ENCODE peak calls at places on chromosome 2, in seven cellular contexts. G is hepatocyte; S is coronary artery; B is brain microvascular endothelial cell; T is heart right ventricle; K is HL-60; U is CD8-positive, alpha-beta T cell. C is an unnamed sample.

GRCh38 chr2:68225119-68225632 is 27.2 kb downstream of the PPP3R1 start:
- DNase-seq in G (peak; percentile 48), S (no peak), B (peak; percentile 16), T (no peak), K (no peak), U (no peak), C (no peak)

GRCh38 chr2:88116669-88117432 is 11.0 kb downstream of the FABP1 start:
- DNase-seq in G (no peak), S (no peak), B (no peak), T (no peak), K (no peak), U (no peak), C (no peak)

GRCh38 chr2:180017764-180018163 is 10.7 kb upstream of the CWC22 start:
- DNase-seq in G (no peak), S (no peak), B (peak; percentile 52), T (peak; percentile 25), K (no peak), U (no peak), C (peak; percentile 65)

GRCh38 chr2:138997346-138997745 is 217.2 kb upstream of the NXPH2 start:
- DNase-seq in G (no peak), S (no peak), B (no peak), T (no peak), K (no peak), U (no peak), C (no peak)

GRCh38 chr2:1591978-1592907 is 152.1 kb downstream of the PXDN start:
- DNase-seq in G (peak; percentile 77), S (peak; percentile 91), B (peak; percentile 88), T (peak; percentile 76), K (no peak), U (no peak), C (peak; percentile 62)

GRCh38 chr2:85718006-85718391 is 23.8 kb downstream of the GNLY start:
- DNase-seq in G (no peak), S (peak; percentile 61), B (no peak), T (no peak), K (no peak), U (no peak), C (no peak)

GRCh38 chr2:36963106-36963505 is 3.2 kb downstream of the STRN start:
- DNase-seq in G (peak; percentile 26), S (no peak), B (no peak), T (no peak), K (no peak), U (no peak), C (no peak)

GRCh38 chr2:120740765-120741513 is 5.3 kb downstream of the GLI2 start:
- DNase-seq in G (peak; percentile 46), S (peak; percentile 72), B (no peak), T (no peak), K (no peak), U (no peak), C (no peak)

GRCh38 chr2:68196120-68196716 is 38.5 kb downstream of the PNO1 start:
- DNase-seq in G (peak; percentile 40), S (no peak), B (peak; percentile 33), T (no peak), K (no peak), U (peak; percentile 43), C (no peak)

GRCh38 chr2:60503923-60504514 is 49.4 kb downstream of the BCL11A start:
- DNase-seq in G (no peak), S (no peak), B (no peak), T (no peak), K (no peak), U (no peak), C (no peak)

GRCh38 chr2:180016937-180017336 is 9.8 kb upstream of the CWC22 start:
- DNase-seq in G (no peak), S (no peak), B (no peak), T (no peak), K (no peak), U (no peak), C (no peak)

GRCh38 chr2:1855150-1855549 is 110.8 kb upstream of the PXDN start:
- DNase-seq in G (peak; percentile 48), S (no peak), B (peak; percentile 32), T (no peak), K (no peak), U (no peak), C (no peak)

GRCh38 chr2:141038341-141038740 is 1092.5 kb downstream of the LRP1B start:
- DNase-seq in G (no peak), S (no peak), B (no peak), T (no peak), K (no peak), U (no peak), C (no peak)

GRCh38 chr2:62974999-62975398 is 75.6 kb upstream of the OTX1 start:
- DNase-seq in G (no peak), S (no peak), B (no peak), T (no peak), K (no peak), U (no peak), C (no peak)

GRCh38 chr2:234427081-234428058 is 69.5 kb downstream of the ARL4C start:
- DNase-seq in G (peak; percentile 51), S (no peak), B (peak; percentile 94), T (no peak), K (no peak), U (no peak), C (peak; percentile 96)

GRCh38 chr2:73984203-73984921 is at the start of gene TET3:
- DNase-seq in G (peak; percentile 81), S (no peak), B (no peak), T (peak; percentile 65), K (no peak), U (peak; percentile 76), C (no peak)

GRCh38 chr2:167293172-167293781 is 405.0 kb downstream of the XIRP2 start:
- DNase-seq in G (peak; percentile 35), S (no peak), B (peak; percentile 3), T (no peak), K (no peak), U (peak; percentile 17), C (no peak)
- H3K4me3 ChIP-seq in G (peak overlapping the region; percentile 43), S (peak overlapping the region; percentile 73), B (peak overlapping the region; percentile 66), T (peak overlapping the region; percentile 79), K (peak overlapping the region; percentile 29), U (peak overlapping the region; percentile 48), C (peak overlapping the region; percentile 43)

DNA sequence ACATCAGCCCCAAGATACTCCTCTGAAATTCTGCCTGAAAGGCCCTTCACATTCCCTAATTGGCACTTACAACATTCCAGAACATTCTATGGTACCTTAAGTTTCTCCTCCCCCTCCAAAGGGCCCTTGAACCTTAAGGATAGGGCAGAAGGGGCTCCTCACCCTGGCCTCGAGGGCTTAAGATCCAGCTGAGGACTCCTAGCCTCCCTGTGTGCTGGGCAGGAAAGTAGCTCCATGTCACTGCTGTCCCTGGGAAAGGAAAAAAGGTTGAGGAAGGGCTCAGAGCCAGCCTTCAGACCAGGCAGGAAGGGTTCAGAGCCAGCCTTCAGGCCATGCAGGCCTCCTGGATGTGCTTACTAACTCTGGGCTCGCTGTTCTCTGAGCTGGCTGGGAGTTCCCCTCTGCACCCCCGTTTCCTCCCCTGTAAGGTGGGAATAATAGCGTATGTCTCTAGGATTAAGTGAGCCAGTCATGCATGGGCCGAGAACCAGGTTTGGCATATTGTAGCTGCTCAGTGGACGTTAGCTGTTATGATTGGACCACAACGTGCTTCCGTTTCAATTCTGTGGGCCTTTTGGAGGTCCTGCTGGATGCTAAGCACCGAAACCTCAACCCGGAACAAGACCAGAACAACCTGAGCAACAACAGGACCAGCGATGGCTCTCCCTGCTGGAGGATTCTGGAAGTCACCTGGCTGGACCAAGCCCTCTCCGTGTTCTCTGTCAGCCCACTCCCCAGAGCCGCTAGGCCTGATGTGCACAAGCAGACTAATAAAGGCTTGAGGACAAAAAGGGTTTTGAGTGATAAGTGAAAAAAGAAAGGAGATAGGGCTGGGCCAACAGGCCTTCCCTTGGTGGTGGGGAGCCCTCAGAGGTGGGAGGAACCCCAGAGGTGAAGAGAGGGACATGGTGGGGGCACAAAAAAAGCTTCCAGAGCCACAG is 1.0 kb upstream of the B3GNT7 start:
- DNase-seq in G (peak; percentile 39), S (no peak), B (no peak), T (no peak), K (no peak), U (no peak), C (no peak)
- TF ChIP-seq CTCF in G (peak; percentile 23), S (no peak), B (peak; percentile 40), T (no peak), K (no peak), U (no peak), C (no peak)

GRCh38 chr2:153222231-153223165 is 256.1 kb downstream of the RPRM start:
- DNase-seq in G (no peak), S (no peak), B (no peak), T (no peak), K (peak; percentile 4), U (no peak), C (no peak)
- H3K4me3 ChIP-seq in G (no peak overlapping the region), S (no peak overlapping the region), B (no peak overlapping the region), T (no peak overlapping the region), K (no peak overlapping the region), U (no peak overlapping the region), C (no peak overlapping the region)

DNA sequence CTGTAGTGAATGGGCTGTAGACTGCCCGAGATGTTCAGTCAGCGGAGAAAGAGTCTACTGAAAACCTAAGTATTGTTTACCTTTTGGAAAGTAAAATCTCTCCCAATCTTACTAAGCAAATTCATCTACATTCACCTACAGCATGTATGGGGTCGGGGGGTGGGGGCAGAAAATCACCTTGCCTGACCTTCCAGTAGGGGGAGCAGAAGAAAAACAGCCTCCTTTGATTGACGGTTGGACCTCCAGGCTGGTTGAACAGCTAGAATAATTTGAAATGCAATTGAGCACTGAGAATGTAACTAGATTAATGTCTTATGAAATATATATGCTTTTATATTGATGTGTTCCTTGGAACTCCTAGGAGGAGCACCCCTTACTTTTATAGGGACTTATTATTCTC is 10.0 kb downstream of the LRATD1 start:
- DNase-seq in G (no peak), S (no peak), B (no peak), T (no peak), K (no peak), U (no peak), C (no peak)
- TF ChIP-seq CTCF in G (no peak), S (no peak), B (no peak), T (no peak), K (no peak), U (no peak), C (peak; percentile 24)

GRCh38 chr2:4219121-4219520 is 515.7 kb downstream of the DCDC2C start:
- DNase-seq in G (no peak), S (no peak), B (no peak), T (no peak), K (no peak), U (no peak), C (no peak)
- H3K4me3 ChIP-seq in G (no peak overlapping the region), S (no peak overlapping the region), B (no peak overlapping the region), T (no peak overlapping the region), K (no peak overlapping the region), U (no peak overlapping the region), C (no peak overlapping the region)

DNA sequence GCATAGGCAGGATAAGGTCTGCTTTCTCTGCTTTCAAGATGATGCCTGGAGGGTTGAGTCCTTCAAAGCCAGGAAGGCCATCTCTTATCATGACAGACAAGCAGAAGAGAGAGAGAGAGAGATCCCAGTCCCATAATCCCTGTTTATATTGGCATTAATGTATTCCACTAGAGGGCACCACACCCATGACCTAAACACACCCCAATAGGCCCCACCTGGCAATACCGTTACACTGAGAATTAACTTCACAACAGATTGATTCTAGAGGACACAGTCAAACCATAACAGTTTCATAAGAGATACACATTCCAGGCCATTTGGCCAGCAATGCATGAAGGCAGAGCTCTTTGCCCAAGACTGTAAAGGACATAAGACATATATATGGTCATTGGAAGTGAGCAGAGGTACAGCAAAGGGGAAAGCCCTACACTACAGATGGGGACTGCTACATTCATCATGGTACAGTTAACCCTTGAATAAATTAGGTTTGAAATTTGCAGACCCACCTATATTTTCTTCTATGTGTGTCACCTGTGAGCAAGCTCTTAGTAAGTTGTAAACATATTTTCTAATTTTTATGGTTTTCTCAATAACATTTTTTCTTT is 1516.1 kb downstream of the RPIA start:
- DNase-seq in G (no peak), S (no peak), B (no peak), T (no peak), K (no peak), U (no peak), C (no peak)
- TF ChIP-seq CTCF in G (no peak), S (no peak), B (peak; percentile 16), T (no peak), K (no peak), U (no peak), C (peak; percentile 43)

C was measured in retinal pigment epithelial cell.